ENCODE peak calls at places on chromosome 7, in eight cellular contexts. One of them, this sample, is unnamed.

GRCh38 chr7:100515072-100515532 is 23.9 kb upstream of the AGFG2 start:
- DNase-seq in thoracic aorta: no peak
- DNase-seq in hepatocyte: no peak
- DNase-seq in stomach: no peak
- DNase-seq in fibroblast of lung: peak; percentile 75
- DNase-seq in A549: no peak
- DNase-seq in epithelial cell of esophagus: peak; percentile 46
- DNase-seq in heart right ventricle: no peak
- DNase-seq in this sample: no peak

GRCh38 chr7:107206136-107206535 is 37.3 kb downstream of the HBP1 start:
- DNase-seq in epithelial cell of esophagus: no peak
- DNase-seq in thoracic aorta: no peak
- DNase-seq in hepatocyte: no peak
- DNase-seq in stomach: no peak
- DNase-seq in fibroblast of lung: no peak
- DNase-seq in A549: no peak
- DNase-seq in heart right ventricle: no peak
- DNase-seq in this sample: no peak

GRCh38 chr7:7517661-7518236 is 17.9 kb downstream of the COL28A1 start:
- DNase-seq in fibroblast of lung: no peak
- DNase-seq in heart right ventricle: no peak
- DNase-seq in stomach: no peak
- DNase-seq in hepatocyte: no peak
- DNase-seq in epithelial cell of esophagus: no peak
- DNase-seq in thoracic aorta: no peak
- DNase-seq in A549: no peak
- DNase-seq in this sample: peak; percentile 26

GRCh38 chr7:106283501-106283830 is 1.3 kb downstream of the NAMPT start:
- DNase-seq in fibroblast of lung: peak; percentile 45
- DNase-seq in heart right ventricle: no peak
- DNase-seq in stomach: no peak
- DNase-seq in A549: no peak
- DNase-seq in thoracic aorta: no peak
- DNase-seq in hepatocyte: no peak
- DNase-seq in epithelial cell of esophagus: no peak
- DNase-seq in this sample: no peak

GRCh38 chr7:122161628-122162027 is 17.6 kb upstream of the AASS start:
- DNase-seq in stomach: no peak
- DNase-seq in thoracic aorta: no peak
- DNase-seq in fibroblast of lung: no peak
- DNase-seq in A549: no peak
- DNase-seq in heart right ventricle: no peak
- DNase-seq in epithelial cell of esophagus: no peak
- DNase-seq in hepatocyte: no peak
- DNase-seq in this sample: no peak

GRCh38 chr7:37230221-37230620 is 218.4 kb downstream of the ELMO1 start:
- DNase-seq in A549: no peak
- DNase-seq in heart right ventricle: peak; percentile 24
- DNase-seq in epithelial cell of esophagus: peak; percentile 5
- DNase-seq in fibroblast of lung: no peak
- DNase-seq in hepatocyte: no peak
- DNase-seq in stomach: no peak
- DNase-seq in thoracic aorta: no peak
- DNase-seq in this sample: no peak

GRCh38 chr7:135333196-135333595 is 99.6 kb downstream of the STRA8 start:
- DNase-seq in heart right ventricle: no peak
- DNase-seq in fibroblast of lung: no peak
- DNase-seq in hepatocyte: no peak
- DNase-seq in stomach: no peak
- DNase-seq in epithelial cell of esophagus: peak; percentile 98
- DNase-seq in thoracic aorta: no peak
- DNase-seq in A549: peak; percentile 36
- DNase-seq in this sample: no peak

GRCh38 chr7:78863248-78863647 is 590.2 kb downstream of the MAGI2 start:
- DNase-seq in fibroblast of lung: peak; percentile 3
- DNase-seq in hepatocyte: peak; percentile 14
- DNase-seq in epithelial cell of esophagus: no peak
- DNase-seq in thoracic aorta: no peak
- DNase-seq in heart right ventricle: no peak
- DNase-seq in A549: no peak
- DNase-seq in stomach: no peak
- DNase-seq in this sample: no peak

GRCh38 chr7:71613316-71613715 is 481.4 kb downstream of the GALNT17 start:
- DNase-seq in epithelial cell of esophagus: no peak
- DNase-seq in fibroblast of lung: no peak
- DNase-seq in heart right ventricle: no peak
- DNase-seq in stomach: no peak
- DNase-seq in A549: no peak
- DNase-seq in thoracic aorta: no peak
- DNase-seq in hepatocyte: no peak
- DNase-seq in this sample: no peak

GRCh38 chr7:103912906-103913610 is 76.4 kb downstream of the RELN start:
- DNase-seq in thoracic aorta: no peak
- DNase-seq in stomach: no peak
- DNase-seq in hepatocyte: no peak
- DNase-seq in epithelial cell of esophagus: no peak
- DNase-seq in heart right ventricle: no peak
- DNase-seq in fibroblast of lung: no peak
- DNase-seq in A549: no peak
- DNase-seq in this sample: no peak

GRCh38 chr7:95772771-95773581 is 622 bp downstream of the DYNC1I1 start:
- DNase-seq in A549: no peak
- DNase-seq in fibroblast of lung: peak; percentile 14
- DNase-seq in thoracic aorta: peak; percentile 20
- DNase-seq in epithelial cell of esophagus: peak; percentile 16
- DNase-seq in stomach: no peak
- DNase-seq in heart right ventricle: peak; percentile 33
- DNase-seq in hepatocyte: peak; percentile 32
- DNase-seq in this sample: no peak

GRCh38 chr7:149815661-149816266 is 22.4 kb upstream of the ZNF862 start:
- DNase-seq in fibroblast of lung: no peak
- DNase-seq in thoracic aorta: no peak
- DNase-seq in A549: no peak
- DNase-seq in stomach: no peak
- DNase-seq in hepatocyte: no peak
- DNase-seq in heart right ventricle: peak; percentile 7
- DNase-seq in epithelial cell of esophagus: no peak
- DNase-seq in this sample: no peak

GRCh38 chr7:127675716-127676115 is 23.7 kb downstream of the SND1 start:
- DNase-seq in heart right ventricle: no peak
- DNase-seq in thoracic aorta: no peak
- DNase-seq in epithelial cell of esophagus: no peak
- DNase-seq in stomach: no peak
- DNase-seq in hepatocyte: no peak
- DNase-seq in A549: no peak
- DNase-seq in fibroblast of lung: no peak
- DNase-seq in this sample: no peak

DNA sequence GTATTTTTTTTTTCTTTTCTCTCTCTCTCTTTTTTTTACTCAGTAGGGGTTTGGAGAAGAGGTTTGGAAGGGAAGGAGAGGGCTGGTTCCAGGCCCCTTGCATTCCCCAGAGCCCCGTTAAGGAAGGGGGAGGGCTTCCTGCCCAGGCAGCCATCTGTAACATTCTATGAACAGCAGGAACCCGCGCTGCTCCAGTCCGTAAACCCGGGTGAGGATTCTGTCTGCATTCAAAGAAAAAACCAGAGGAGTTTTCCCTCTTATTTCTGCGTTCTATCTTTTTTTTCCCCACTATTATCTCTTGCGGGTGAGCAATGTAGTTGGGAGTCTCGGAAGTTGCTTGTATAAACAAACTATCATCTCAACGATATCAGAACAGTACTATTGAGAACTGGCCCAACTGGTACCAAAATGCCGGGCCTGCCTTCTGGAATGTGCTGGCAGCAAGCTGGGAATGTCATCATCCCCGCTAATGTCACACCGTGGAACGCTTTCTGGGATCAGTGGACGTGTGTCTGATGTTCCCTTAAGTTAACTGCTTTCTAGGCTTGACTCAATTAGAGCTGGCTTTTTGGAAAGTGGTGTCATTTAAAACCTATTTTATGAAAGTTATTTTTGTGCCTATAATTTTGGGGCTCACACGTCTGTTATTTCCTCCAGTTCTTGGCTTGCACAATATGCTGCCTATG is 153.1 kb upstream of the MEOX2 start:
- DNase-seq in stomach: no peak
- DNase-seq in thoracic aorta: no peak
- DNase-seq in A549: no peak
- DNase-seq in fibroblast of lung: peak; percentile 39
- DNase-seq in hepatocyte: peak; percentile 29
- DNase-seq in heart right ventricle: peak; percentile 69
- DNase-seq in epithelial cell of esophagus: no peak
- DNase-seq in this sample: no peak
- H3K4me3 ChIP-seq in stomach: peak overlapping the region; percentile 33
- H3K4me3 ChIP-seq in thoracic aorta: peak overlapping the region; percentile 72
- H3K4me3 ChIP-seq in A549: no peak overlapping the region
- H3K4me3 ChIP-seq in fibroblast of lung: peak overlapping the region; percentile 56
- H3K4me3 ChIP-seq in hepatocyte: no peak overlapping the region
- H3K4me3 ChIP-seq in heart right ventricle: peak overlapping the region; percentile 47
- H3K4me3 ChIP-seq in epithelial cell of esophagus: no peak overlapping the region
- H3K4me3 ChIP-seq in this sample: no peak overlapping the region

DNA sequence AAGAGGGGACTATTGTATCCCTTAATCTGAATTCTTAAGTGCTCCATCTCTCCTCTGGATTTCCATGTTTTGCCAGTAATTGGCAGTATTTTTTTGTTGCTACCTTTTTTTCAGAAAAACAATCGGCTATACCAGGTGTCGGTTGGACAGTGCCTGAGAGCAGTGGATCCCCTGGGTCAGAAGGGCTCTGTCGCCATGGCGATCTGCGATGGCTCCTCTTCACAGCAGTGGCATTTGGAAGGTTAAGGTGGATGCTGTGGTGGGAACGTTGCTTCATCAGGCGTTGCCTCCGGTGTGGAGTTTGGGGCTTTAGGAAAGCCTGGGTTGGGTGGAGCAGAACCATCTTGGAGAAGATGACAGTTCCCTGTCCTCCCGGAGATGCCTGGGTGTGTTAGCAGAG is 96.0 kb downstream of the GALNT11 start:
- DNase-seq in A549: no peak
- DNase-seq in heart right ventricle: no peak
- DNase-seq in thoracic aorta: no peak
- DNase-seq in stomach: no peak
- DNase-seq in epithelial cell of esophagus: no peak
- DNase-seq in fibroblast of lung: no peak
- DNase-seq in hepatocyte: no peak
- DNase-seq in this sample: no peak
- H3K4me3 ChIP-seq in A549: no peak overlapping the region
- H3K4me3 ChIP-seq in heart right ventricle: no peak overlapping the region
- H3K4me3 ChIP-seq in thoracic aorta: no peak overlapping the region
- H3K4me3 ChIP-seq in stomach: no peak overlapping the region
- H3K4me3 ChIP-seq in epithelial cell of esophagus: no peak overlapping the region
- H3K4me3 ChIP-seq in fibroblast of lung: no peak overlapping the region
- H3K4me3 ChIP-seq in hepatocyte: no peak overlapping the region
- H3K4me3 ChIP-seq in this sample: no peak overlapping the region

DNA sequence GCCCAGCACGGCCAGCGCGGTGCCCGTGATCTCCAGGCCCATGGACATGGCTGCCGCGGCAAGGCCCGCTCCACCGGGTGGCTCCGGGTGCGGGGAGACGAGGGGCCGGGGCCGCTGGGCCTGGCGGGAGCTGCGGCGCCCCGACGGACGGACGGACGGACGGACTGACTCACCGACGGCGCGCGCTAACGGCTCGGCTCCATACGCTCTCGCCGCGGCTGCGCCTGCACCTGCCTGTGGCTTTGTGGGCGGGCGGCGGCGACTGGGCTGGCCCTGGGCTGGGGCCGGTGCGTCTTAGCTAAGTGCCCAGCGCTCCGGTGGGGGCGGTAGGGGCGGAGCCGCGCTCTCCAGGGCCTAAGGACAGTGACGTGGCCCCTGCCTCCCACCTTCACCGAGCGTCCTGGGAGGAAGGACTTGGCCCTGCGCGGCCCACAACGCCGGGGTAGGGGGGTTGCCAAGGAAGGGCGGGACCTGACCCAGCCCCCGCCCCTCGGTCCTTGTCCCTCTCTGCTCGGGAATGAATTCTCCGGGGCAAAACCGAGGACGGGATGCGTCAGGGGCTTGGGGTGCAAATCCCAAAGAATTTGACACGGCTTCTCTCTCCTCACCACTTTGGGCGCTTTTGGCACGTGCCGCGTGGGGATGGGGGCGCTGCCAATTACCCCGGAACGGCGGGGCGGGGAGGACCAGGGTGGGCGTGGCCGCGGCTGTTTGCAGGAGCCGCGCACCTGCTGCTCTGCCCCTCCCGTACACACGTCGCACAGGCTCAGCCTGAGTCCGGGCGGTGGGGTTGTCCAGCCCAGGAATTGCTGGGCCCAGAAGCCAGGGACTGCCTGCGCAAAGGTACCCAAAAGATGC is at the start of gene CLDN3:
- DNase-seq in fibroblast of lung: no peak
- DNase-seq in heart right ventricle: no peak
- DNase-seq in A549: peak; percentile 74
- DNase-seq in stomach: peak; percentile 59
- DNase-seq in hepatocyte: peak; percentile 94
- DNase-seq in epithelial cell of esophagus: peak; percentile 30
- DNase-seq in thoracic aorta: no peak
- DNase-seq in this sample: peak; percentile 94
- H3K4me3 ChIP-seq in fibroblast of lung: peak within 1 kb of the TSS; percentile 28
- H3K4me3 ChIP-seq in heart right ventricle: no peak within 1 kb of the TSS
- H3K4me3 ChIP-seq in A549: peak within 1 kb of the TSS; percentile 51
- H3K4me3 ChIP-seq in stomach: peak within 1 kb of the TSS; percentile 34
- H3K4me3 ChIP-seq in hepatocyte: peak within 1 kb of the TSS; percentile 46
- H3K4me3 ChIP-seq in epithelial cell of esophagus: no peak within 1 kb of the TSS
- H3K4me3 ChIP-seq in thoracic aorta: peak within 1 kb of the TSS; percentile 57
- H3K4me3 ChIP-seq in this sample: peak within 1 kb of the TSS; percentile 66

DNA sequence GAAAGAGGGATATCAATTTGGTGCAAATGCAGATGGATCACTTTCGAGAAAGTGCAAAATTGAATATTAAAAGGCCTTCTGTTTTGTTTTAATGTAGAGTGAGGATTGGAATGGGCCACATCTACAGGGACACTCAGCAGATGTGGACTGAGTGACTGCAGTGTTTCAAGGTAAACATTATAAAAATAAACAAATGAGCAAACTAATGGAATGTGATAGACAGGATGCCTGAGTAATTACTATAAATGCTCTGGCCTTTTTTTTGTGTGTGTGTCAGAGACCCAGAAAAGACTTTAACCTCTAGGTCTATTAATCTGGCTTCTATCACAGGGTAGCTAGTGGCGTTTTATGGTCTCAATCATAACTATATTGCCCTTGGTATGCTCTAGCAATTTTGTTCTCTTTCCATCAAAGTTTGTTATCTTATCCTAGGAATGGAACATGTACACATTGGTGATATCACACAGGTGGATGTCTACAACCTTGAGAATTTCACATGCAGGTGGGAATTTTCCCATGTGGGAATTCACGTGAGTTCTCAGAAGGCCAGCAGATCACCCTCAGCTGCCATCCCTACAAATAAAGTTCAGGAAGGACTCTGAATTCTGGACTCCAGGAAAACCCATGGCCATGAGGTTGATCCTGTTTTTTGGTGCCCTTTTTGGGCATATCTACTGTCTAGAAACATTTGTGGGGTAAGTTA is at the start of gene CPA2:
- DNase-seq in heart right ventricle: no peak
- DNase-seq in hepatocyte: peak; percentile 44
- DNase-seq in fibroblast of lung: no peak
- DNase-seq in A549: no peak
- DNase-seq in epithelial cell of esophagus: no peak
- DNase-seq in thoracic aorta: no peak
- DNase-seq in stomach: no peak
- DNase-seq in this sample: peak; percentile 30
- H3K4me3 ChIP-seq in heart right ventricle: no peak within 1 kb of the TSS
- H3K4me3 ChIP-seq in hepatocyte: peak within 1 kb of the TSS; percentile 25
- H3K4me3 ChIP-seq in fibroblast of lung: no peak within 1 kb of the TSS
- H3K4me3 ChIP-seq in A549: no peak within 1 kb of the TSS
- H3K4me3 ChIP-seq in epithelial cell of esophagus: no peak within 1 kb of the TSS
- H3K4me3 ChIP-seq in thoracic aorta: no peak within 1 kb of the TSS
- H3K4me3 ChIP-seq in stomach: no peak within 1 kb of the TSS
- H3K4me3 ChIP-seq in this sample: no peak within 1 kb of the TSS